ENCODE peak calls at places on chromosome 16, in eight cellular contexts. One of them, this sample, is unnamed.

GRCh38 chr16:75096730-75097129 is 19.9 kb downstream of the LDHD start:
- DNase-seq in effector CD4-positive, alpha-beta T cell: no peak
- DNase-seq in pancreas: peak; percentile 58
- DNase-seq in spleen: no peak
- DNase-seq in HFF-Myc: no peak
- DNase-seq in breast epithelium: peak; percentile 82
- DNase-seq in stimulated activated CD8-positive, alpha-beta memory T cell treated with anti-CD3 and anti-CD28 coated beads, Interleukin-12 subunit alpha, Interleukin-12 subunit beta, amount 100 ng/mL, for 1 hour: no peak
- DNase-seq in GM13977: no peak
- DNase-seq in this sample: no peak

GRCh38 chr16:19835989-19836421 is 48.6 kb downstream of the GPRC5B start:
- DNase-seq in effector CD4-positive, alpha-beta T cell: no peak
- DNase-seq in pancreas: no peak
- DNase-seq in spleen: no peak
- DNase-seq in HFF-Myc: no peak
- DNase-seq in breast epithelium: no peak
- DNase-seq in stimulated activated CD8-positive, alpha-beta memory T cell treated with anti-CD3 and anti-CD28 coated beads, Interleukin-12 subunit alpha, Interleukin-12 subunit beta, amount 100 ng/mL, for 1 hour: no peak
- DNase-seq in GM13977: no peak
- DNase-seq in this sample: no peak

GRCh38 chr16:83727018-83727417 is 80.8 kb upstream of the HSBP1 start:
- DNase-seq in effector CD4-positive, alpha-beta T cell: no peak
- DNase-seq in pancreas: no peak
- DNase-seq in spleen: no peak
- DNase-seq in HFF-Myc: no peak
- DNase-seq in breast epithelium: no peak
- DNase-seq in stimulated activated CD8-positive, alpha-beta memory T cell treated with anti-CD3 and anti-CD28 coated beads, Interleukin-12 subunit alpha, Interleukin-12 subunit beta, amount 100 ng/mL, for 1 hour: no peak
- DNase-seq in GM13977: no peak
- DNase-seq in this sample: no peak

GRCh38 chr16:10878644-10879498 is 1.9 kb downstream of the CIITA start:
- DNase-seq in effector CD4-positive, alpha-beta T cell: no peak
- DNase-seq in pancreas: peak; percentile 17
- DNase-seq in spleen: peak; percentile 89
- DNase-seq in HFF-Myc: no peak
- DNase-seq in breast epithelium: peak; percentile 40
- DNase-seq in stimulated activated CD8-positive, alpha-beta memory T cell treated with anti-CD3 and anti-CD28 coated beads, Interleukin-12 subunit alpha, Interleukin-12 subunit beta, amount 100 ng/mL, for 1 hour: no peak
- DNase-seq in GM13977: peak; percentile 67
- DNase-seq in this sample: no peak

GRCh38 chr16:19808061-19808621 is 76.5 kb downstream of the GPRC5B start:
- DNase-seq in effector CD4-positive, alpha-beta T cell: no peak
- DNase-seq in pancreas: peak; percentile 75
- DNase-seq in spleen: no peak
- DNase-seq in HFF-Myc: no peak
- DNase-seq in breast epithelium: no peak
- DNase-seq in stimulated activated CD8-positive, alpha-beta memory T cell treated with anti-CD3 and anti-CD28 coated beads, Interleukin-12 subunit alpha, Interleukin-12 subunit beta, amount 100 ng/mL, for 1 hour: no peak
- DNase-seq in GM13977: peak; percentile 36
- DNase-seq in this sample: no peak

GRCh38 chr16:80274576-80275191 is 266.1 kb upstream of the DYNLRB2 start:
- DNase-seq in effector CD4-positive, alpha-beta T cell: no peak
- DNase-seq in pancreas: no peak
- DNase-seq in spleen: no peak
- DNase-seq in HFF-Myc: no peak
- DNase-seq in breast epithelium: peak; percentile 73
- DNase-seq in stimulated activated CD8-positive, alpha-beta memory T cell treated with anti-CD3 and anti-CD28 coated beads, Interleukin-12 subunit alpha, Interleukin-12 subunit beta, amount 100 ng/mL, for 1 hour: no peak
- DNase-seq in GM13977: no peak
- DNase-seq in this sample: peak; percentile 39

GRCh38 chr16:56294599-56294998 is 103.3 kb downstream of the GNAO1 start:
- DNase-seq in effector CD4-positive, alpha-beta T cell: no peak
- DNase-seq in pancreas: no peak
- DNase-seq in spleen: no peak
- DNase-seq in HFF-Myc: peak; percentile 9
- DNase-seq in breast epithelium: no peak
- DNase-seq in stimulated activated CD8-positive, alpha-beta memory T cell treated with anti-CD3 and anti-CD28 coated beads, Interleukin-12 subunit alpha, Interleukin-12 subunit beta, amount 100 ng/mL, for 1 hour: no peak
- DNase-seq in GM13977: no peak
- DNase-seq in this sample: no peak

GRCh38 chr16:57658130-57658877 is 9.8 kb upstream of the ADGRG3 start:
- DNase-seq in effector CD4-positive, alpha-beta T cell: no peak
- DNase-seq in pancreas: no peak
- DNase-seq in spleen: no peak
- DNase-seq in HFF-Myc: no peak
- DNase-seq in breast epithelium: no peak
- DNase-seq in stimulated activated CD8-positive, alpha-beta memory T cell treated with anti-CD3 and anti-CD28 coated beads, Interleukin-12 subunit alpha, Interleukin-12 subunit beta, amount 100 ng/mL, for 1 hour: no peak
- DNase-seq in GM13977: no peak
- DNase-seq in this sample: no peak

GRCh38 chr16:30183961-30184429 is 593 bp downstream of the CORO1A start:
- DNase-seq in effector CD4-positive, alpha-beta T cell: peak; percentile 67
- DNase-seq in pancreas: no peak
- DNase-seq in spleen: peak; percentile 96
- DNase-seq in HFF-Myc: no peak
- DNase-seq in breast epithelium: no peak
- DNase-seq in stimulated activated CD8-positive, alpha-beta memory T cell treated with anti-CD3 and anti-CD28 coated beads, Interleukin-12 subunit alpha, Interleukin-12 subunit beta, amount 100 ng/mL, for 1 hour: peak; percentile 59
- DNase-seq in GM13977: peak; percentile 81
- DNase-seq in this sample: no peak

GRCh38 chr16:67697407-67697806 is 21.7 kb downstream of the GFOD2 start:
- DNase-seq in effector CD4-positive, alpha-beta T cell: no peak
- DNase-seq in pancreas: no peak
- DNase-seq in spleen: no peak
- DNase-seq in HFF-Myc: no peak
- DNase-seq in breast epithelium: no peak
- DNase-seq in stimulated activated CD8-positive, alpha-beta memory T cell treated with anti-CD3 and anti-CD28 coated beads, Interleukin-12 subunit alpha, Interleukin-12 subunit beta, amount 100 ng/mL, for 1 hour: no peak
- DNase-seq in GM13977: no peak
- DNase-seq in this sample: no peak

GRCh38 chr16:53664724-53665345 is 38.8 kb downstream of the RPGRIP1L start:
- DNase-seq in effector CD4-positive, alpha-beta T cell: no peak
- DNase-seq in pancreas: no peak
- DNase-seq in spleen: no peak
- DNase-seq in HFF-Myc: peak; percentile 59
- DNase-seq in breast epithelium: peak; percentile 23
- DNase-seq in stimulated activated CD8-positive, alpha-beta memory T cell treated with anti-CD3 and anti-CD28 coated beads, Interleukin-12 subunit alpha, Interleukin-12 subunit beta, amount 100 ng/mL, for 1 hour: no peak
- DNase-seq in GM13977: peak; percentile 16
- DNase-seq in this sample: no peak

GRCh38 chr16:65285128-65286120 is 163.6 kb upstream of the CDH11 start:
- DNase-seq in effector CD4-positive, alpha-beta T cell: no peak
- DNase-seq in pancreas: no peak
- DNase-seq in spleen: no peak
- DNase-seq in HFF-Myc: no peak
- DNase-seq in breast epithelium: no peak
- DNase-seq in stimulated activated CD8-positive, alpha-beta memory T cell treated with anti-CD3 and anti-CD28 coated beads, Interleukin-12 subunit alpha, Interleukin-12 subunit beta, amount 100 ng/mL, for 1 hour: no peak
- DNase-seq in GM13977: no peak
- DNase-seq in this sample: no peak

GRCh38 chr16:82598766-82599165 is 28.0 kb upstream of the CDH13 start:
- DNase-seq in effector CD4-positive, alpha-beta T cell: no peak
- DNase-seq in pancreas: no peak
- DNase-seq in spleen: no peak
- DNase-seq in HFF-Myc: no peak
- DNase-seq in breast epithelium: no peak
- DNase-seq in stimulated activated CD8-positive, alpha-beta memory T cell treated with anti-CD3 and anti-CD28 coated beads, Interleukin-12 subunit alpha, Interleukin-12 subunit beta, amount 100 ng/mL, for 1 hour: no peak
- DNase-seq in GM13977: no peak
- DNase-seq in this sample: no peak

GRCh38 chr16:31409433-31409832 is 16.3 kb downstream of the ITGAD start:
- DNase-seq in effector CD4-positive, alpha-beta T cell: no peak
- DNase-seq in pancreas: no peak
- DNase-seq in spleen: no peak
- DNase-seq in HFF-Myc: peak; percentile 24
- DNase-seq in breast epithelium: no peak
- DNase-seq in stimulated activated CD8-positive, alpha-beta memory T cell treated with anti-CD3 and anti-CD28 coated beads, Interleukin-12 subunit alpha, Interleukin-12 subunit beta, amount 100 ng/mL, for 1 hour: no peak
- DNase-seq in GM13977: no peak
- DNase-seq in this sample: no peak

GRCh38 chr16:80899804-80900592 is 95.6 kb upstream of the CDYL2 start:
- DNase-seq in effector CD4-positive, alpha-beta T cell: no peak
- DNase-seq in pancreas: peak; percentile 88
- DNase-seq in spleen: no peak
- DNase-seq in HFF-Myc: peak; percentile 11
- DNase-seq in breast epithelium: peak; percentile 83
- DNase-seq in stimulated activated CD8-positive, alpha-beta memory T cell treated with anti-CD3 and anti-CD28 coated beads, Interleukin-12 subunit alpha, Interleukin-12 subunit beta, amount 100 ng/mL, for 1 hour: no peak
- DNase-seq in GM13977: no peak
- DNase-seq in this sample: no peak

GRCh38 chr16:66270333-66270927 is 96.1 kb upstream of the CDH5 start:
- DNase-seq in effector CD4-positive, alpha-beta T cell: peak; percentile 23
- DNase-seq in pancreas: peak; percentile 17
- DNase-seq in spleen: peak; percentile 94
- DNase-seq in HFF-Myc: no peak
- DNase-seq in breast epithelium: peak; percentile 23
- DNase-seq in stimulated activated CD8-positive, alpha-beta memory T cell treated with anti-CD3 and anti-CD28 coated beads, Interleukin-12 subunit alpha, Interleukin-12 subunit beta, amount 100 ng/mL, for 1 hour: peak; percentile 24
- DNase-seq in GM13977: peak; percentile 89
- DNase-seq in this sample: peak; percentile 72

GRCh38 chr16:78405833-78406232 is 306.4 kb downstream of the WWOX start:
- DNase-seq in effector CD4-positive, alpha-beta T cell: no peak
- DNase-seq in pancreas: no peak
- DNase-seq in spleen: no peak
- DNase-seq in HFF-Myc: no peak
- DNase-seq in breast epithelium: no peak
- DNase-seq in stimulated activated CD8-positive, alpha-beta memory T cell treated with anti-CD3 and anti-CD28 coated beads, Interleukin-12 subunit alpha, Interleukin-12 subunit beta, amount 100 ng/mL, for 1 hour: no peak
- DNase-seq in GM13977: no peak
- DNase-seq in this sample: no peak

This sample was measured in neuronal stem cell.